ENCODE peak calls at places on chromosomes 13 and 19, in ten cellular contexts. H is T-cell, R is A673, P is cardiac fibroblast, K is left cardiac atrium, N is dorsolateral prefrontal cortex, G is NCI-H2107, L is fibroblast of lung, I is T1000, U is EL. J is an unnamed sample.

GRCh38 chr13:111372651-111373425 is 52.4 kb downstream of the TEX29 start:
- DNase-seq in H (no peak), R (no peak), P (no peak), K (no peak), N (no peak), G (no peak), L (no peak), I (no peak), U (no peak), J (no peak)

GRCh38 chr19:5050016-5050656 is 81.2 kb downstream of the KDM4B start:
- DNase-seq in H (no peak), R (peak), P (no peak), K (no peak), N (no peak), G (no peak), L (no peak), I (no peak), U (no peak), J (no peak)

GRCh38 chr13:26989261-26990007 is 182.2 kb downstream of the USP12 start:
- DNase-seq in H (no peak), R (no peak), P (no peak), K (no peak), N (no peak), G (no peak), L (no peak), I (no peak), U (no peak), J (no peak)

GRCh38 chr19:42420055-42420544 is 7.1 kb downstream of the LIPE start:
- DNase-seq in H (peak), R (peak), P (peak), K (no peak), N (no peak), G (no peak), L (peak), I (no peak), U (peak), J (peak)

GRCh38 chr13:109500146-109500773 is 286.1 kb downstream of the IRS2 start:
- DNase-seq in H (no peak), R (peak), P (peak), K (no peak), N (no peak), G (no peak), L (peak), I (no peak), U (no peak), J (no peak)

GRCh38 chr13:28037399-28037798 is 48.9 kb upstream of the URAD start:
- DNase-seq in H (no peak), R (no peak), P (no peak), K (no peak), N (no peak), G (no peak), L (no peak), I (no peak), U (peak), J (no peak)

GRCh38 chr19:55484571-55485438 is at the start of gene NAT14:
- DNase-seq in H (peak), R (peak), P (peak), K (peak), N (no peak), G (no peak), L (peak), I (peak), U (peak), J (no peak)

GRCh38 chr13:48531416-48532145 is 1.3 kb downstream of the RCBTB2 start:
- DNase-seq in H (peak), R (no peak), P (no peak), K (no peak), N (no peak), G (no peak), L (no peak), I (no peak), U (no peak), J (peak)

GRCh38 chr13:111210945-111211469 is 95.9 kb downstream of the ARHGEF7 start:
- DNase-seq in H (no peak), R (no peak), P (no peak), K (no peak), N (no peak), G (no peak), L (no peak), I (no peak), U (no peak), J (no peak)

GRCh38 chr13:40389081-40389641 is 277.3 kb downstream of the FOXO1 start:
- DNase-seq in H (peak), R (no peak), P (no peak), K (no peak), N (no peak), G (no peak), L (no peak), I (no peak), U (no peak), J (no peak)

GRCh38 chr13:103539265-103539664 is 473.0 kb upstream of the SLC10A2 start:
- DNase-seq in H (no peak), R (no peak), P (no peak), K (no peak), N (peak), G (no peak), L (no peak), I (no peak), U (no peak), J (no peak)

GRCh38 chr13:102667911-102668310 is 26.9 kb downstream of the METTL21C start:
- DNase-seq in H (no peak), R (no peak), P (no peak), K (no peak), N (no peak), G (no peak), L (no peak), I (no peak), U (no peak), J (no peak)

GRCh38 chr13:26482451-26483197 is 74.9 kb upstream of the WASF3 start:
- DNase-seq in H (peak), R (peak), P (peak), K (peak), N (peak), G (peak), L (peak), I (no peak), U (peak), J (no peak)

GRCh38 chr13:30907167-30907761 is 1.2 kb downstream of the MEDAG start:
- DNase-seq in H (no peak), R (no peak), P (peak), K (no peak), N (no peak), G (no peak), L (peak), I (peak), U (peak), J (no peak)

GRCh38 chr19:13633109-13633508 is 126.8 kb upstream of the CACNA1A start:
- DNase-seq in H (no peak), R (peak), P (peak), K (no peak), N (no peak), G (peak), L (peak), I (peak), U (peak), J (no peak)

GRCh38 chr13:26324867-26325266 is 70.9 kb downstream of the CDK8 start:
- DNase-seq in H (no peak), R (no peak), P (no peak), K (no peak), N (no peak), G (no peak), L (peak), I (no peak), U (no peak), J (no peak)

GRCh38 chr13:51793570-51794273 is 10.2 kb downstream of the DHRS12 start:
- DNase-seq in H (no peak), R (peak), P (peak), K (no peak), N (no peak), G (no peak), L (peak), I (no peak), U (peak), J (peak)

GRCh38 chr19:12834976-12835757 is 788 bp upstream of the RTBDN start:
- DNase-seq in H (no peak), R (peak), P (peak), K (peak), N (no peak), G (peak), L (no peak), I (no peak), U (peak), J (no peak)

GRCh38 chr13:33455291-33455690 is 169.7 kb upstream of the STARD13 start:
- DNase-seq in H (no peak), R (no peak), P (no peak), K (no peak), N (no peak), G (no peak), L (no peak), I (no peak), U (no peak), J (no peak)

GRCh38 chr19:35176183-35176570 is 21.6 kb downstream of the FXYD5 start:
- DNase-seq in H (no peak), R (no peak), P (no peak), K (no peak), N (no peak), G (no peak), L (no peak), I (no peak), U (no peak), J (no peak)

GRCh38 chr13:93450761-93451160 is 224.2 kb downstream of the GPC6 start:
- DNase-seq in H (no peak), R (no peak), P (no peak), K (no peak), N (no peak), G (no peak), L (no peak), I (no peak), U (no peak), J (no peak)

GRCh38 chr13:64158910-64159309 is 2743.3 kb upstream of the PCDH20 start:
- DNase-seq in H (no peak), R (peak), P (peak), K (no peak), N (no peak), G (no peak), L (peak), I (no peak), U (peak), J (peak)

GRCh38 chr13:46051958-46052313 is 610 bp downstream of the ZC3H13 start:
- DNase-seq in H (no peak), R (no peak), P (no peak), K (no peak), N (no peak), G (no peak), L (no peak), I (no peak), U (no peak), J (no peak)

GRCh38 chr19:8451885-8452284 is 7.1 kb downstream of the HNRNPM start:
- DNase-seq in H (no peak), R (no peak), P (no peak), K (no peak), N (no peak), G (no peak), L (peak), I (no peak), U (peak), J (peak)

GRCh38 chr19:19385900-19386339 is 19.6 kb upstream of the GATAD2A start:
- DNase-seq in H (peak), R (no peak), P (no peak), K (no peak), N (no peak), G (no peak), L (peak), I (no peak), U (peak), J (no peak)

GRCh38 chr19:31880283-31880682 is 465.1 kb upstream of the ZNF507 start:
- DNase-seq in H (no peak), R (no peak), P (no peak), K (no peak), N (no peak), G (no peak), L (no peak), I (no peak), U (no peak), J (no peak)

GRCh38 chr19:32130241-32130753 is 215.1 kb upstream of the ZNF507 start:
- DNase-seq in H (no peak), R (no peak), P (no peak), K (no peak), N (no peak), G (no peak), L (no peak), I (no peak), U (no peak), J (no peak)

GRCh38 chr13:91576590-91576989 is 178.2 kb downstream of the GPC5 start:
- DNase-seq in H (no peak), R (no peak), P (peak), K (no peak), N (no peak), G (no peak), L (no peak), I (no peak), U (no peak), J (no peak)

GRCh38 chr13:24215732-24216131 is 55.2 kb downstream of the SPATA13 start:
- DNase-seq in H (no peak), R (peak), P (peak), K (peak), N (peak), G (no peak), L (peak), I (no peak), U (peak), J (no peak)

GRCh38 chr19:18596752-18597157 is 8.2 kb downstream of the REX1BD start:
- DNase-seq in H (no peak), R (no peak), P (peak), K (peak), N (no peak), G (no peak), L (no peak), I (no peak), U (peak), J (no peak)

GRCh38 chr19:1855828-1856255 is 7.5 kb downstream of the KLF16 start:
- DNase-seq in H (no peak), R (no peak), P (peak), K (no peak), N (no peak), G (no peak), L (no peak), I (no peak), U (peak), J (no peak)

GRCh38 chr19:54952591-54953344 is 5.4 kb upstream of the NLRP7 start:
- DNase-seq in H (no peak), R (no peak), P (peak), K (peak), N (peak), G (no peak), L (peak), I (no peak), U (no peak), J (peak)

GRCh38 chr13:102294407-102295018 is 107.3 kb downstream of the FGF14 start:
- DNase-seq in H (no peak), R (no peak), P (no peak), K (no peak), N (no peak), G (no peak), L (no peak), I (no peak), U (no peak), J (no peak)

GRCh38 chr19:2775556-2776430 is 7.3 kb downstream of the SGTA start:
- DNase-seq in H (peak), R (no peak), P (peak), K (peak), N (peak), G (no peak), L (peak), I (no peak), U (peak), J (no peak)

GRCh38 chr13:113117335-113117872 is 5.2 kb upstream of the F10 start:
- DNase-seq in H (no peak), R (no peak), P (no peak), K (peak), N (peak), G (no peak), L (no peak), I (no peak), U (peak), J (no peak)

GRCh38 chr19:39428309-39429112 is 7.2 kb downstream of the RPS16 start:
- DNase-seq in H (no peak), R (no peak), P (peak), K (peak), N (no peak), G (no peak), L (peak), I (peak), U (peak), J (no peak)

J was measured in foreskin keratinocyte.